ENCODE peak calls at places on chromosomes 12 and 14, in nine cellular contexts. One of them, this sample, is unnamed. For H3K27me3 and H3K36me3, the result is how much of the 10 kb centered on the place peaks cover.

GRCh38 chr12:3272958-3273357 is 195.8 kb downstream of the TSPAN9 start:
- DNase-seq in lung: no peak
- DNase-seq in psoas muscle: no peak
- DNase-seq in mesendoderm: no peak
- DNase-seq in upper lobe of right lung: no peak
- DNase-seq in SK-N-SH: no peak
- DNase-seq in BJ: no peak
- DNase-seq in CD8-positive, alpha-beta memory T cell: no peak
- DNase-seq in thyroid gland: no peak
- DNase-seq in this sample: no peak

GRCh38 chr12:19561411-19561961 is 122.2 kb downstream of the AEBP2 start:
- DNase-seq in upper lobe of right lung: no peak
- DNase-seq in psoas muscle: no peak
- DNase-seq in thyroid gland: no peak
- DNase-seq in SK-N-SH: no peak
- DNase-seq in mesendoderm: no peak
- DNase-seq in lung: no peak
- DNase-seq in CD8-positive, alpha-beta memory T cell: no peak
- DNase-seq in BJ: no peak
- DNase-seq in this sample: no peak

GRCh38 chr14:95561001-95561412 is 26.2 kb downstream of the GLRX5 start:
- DNase-seq in psoas muscle: peak
- DNase-seq in lung: peak
- DNase-seq in upper lobe of right lung: peak
- DNase-seq in CD8-positive, alpha-beta memory T cell: peak
- DNase-seq in BJ: peak
- DNase-seq in mesendoderm: peak
- DNase-seq in SK-N-SH: peak
- DNase-seq in thyroid gland: peak
- DNase-seq in this sample: peak

GRCh38 chr14:52318829-52319604 is 4.9 kb downstream of the PTGER2 start:
- DNase-seq in psoas muscle: no peak
- DNase-seq in mesendoderm: no peak
- DNase-seq in thyroid gland: no peak
- DNase-seq in SK-N-SH: peak
- DNase-seq in CD8-positive, alpha-beta memory T cell: no peak
- DNase-seq in BJ: no peak
- DNase-seq in lung: no peak
- DNase-seq in upper lobe of right lung: no peak
- DNase-seq in this sample: no peak

GRCh38 chr12:104624529-104624928 is 167.8 kb downstream of the CHST11 start:
- DNase-seq in BJ: no peak
- DNase-seq in lung: no peak
- DNase-seq in SK-N-SH: no peak
- DNase-seq in thyroid gland: no peak
- DNase-seq in psoas muscle: no peak
- DNase-seq in CD8-positive, alpha-beta memory T cell: no peak
- DNase-seq in mesendoderm: no peak
- DNase-seq in upper lobe of right lung: no peak
- DNase-seq in this sample: no peak

GRCh38 chr14:59130472-59130871 is 58.0 kb upstream of the DAAM1 start:
- DNase-seq in upper lobe of right lung: no peak
- DNase-seq in CD8-positive, alpha-beta memory T cell: no peak
- DNase-seq in BJ: no peak
- DNase-seq in psoas muscle: no peak
- DNase-seq in SK-N-SH: no peak
- DNase-seq in mesendoderm: no peak
- DNase-seq in thyroid gland: no peak
- DNase-seq in lung: no peak
- DNase-seq in this sample: no peak

GRCh38 chr14:90421001-90421580 is 24.3 kb downstream of the CALM1 start:
- DNase-seq in CD8-positive, alpha-beta memory T cell: no peak
- DNase-seq in mesendoderm: no peak
- DNase-seq in thyroid gland: no peak
- DNase-seq in BJ: no peak
- DNase-seq in lung: no peak
- DNase-seq in upper lobe of right lung: no peak
- DNase-seq in psoas muscle: no peak
- DNase-seq in SK-N-SH: no peak
- DNase-seq in this sample: no peak

GRCh38 chr14:42541535-42542001 is 934.9 kb downstream of the LRFN5 start:
- DNase-seq in psoas muscle: no peak
- DNase-seq in upper lobe of right lung: no peak
- DNase-seq in mesendoderm: no peak
- DNase-seq in SK-N-SH: no peak
- DNase-seq in thyroid gland: no peak
- DNase-seq in BJ: no peak
- DNase-seq in lung: no peak
- DNase-seq in CD8-positive, alpha-beta memory T cell: no peak
- DNase-seq in this sample: no peak

GRCh38 chr12:2673966-2674810 is 120.6 kb upstream of the FKBP4 start:
- DNase-seq in upper lobe of right lung: no peak
- DNase-seq in BJ: no peak
- DNase-seq in CD8-positive, alpha-beta memory T cell: no peak
- DNase-seq in SK-N-SH: no peak
- DNase-seq in mesendoderm: peak
- DNase-seq in lung: no peak
- DNase-seq in thyroid gland: no peak
- DNase-seq in psoas muscle: no peak
- DNase-seq in this sample: peak

GRCh38 chr12:130803707-130804106 is 35.3 kb downstream of the STX2 start:
- DNase-seq in psoas muscle: no peak
- DNase-seq in upper lobe of right lung: no peak
- DNase-seq in mesendoderm: no peak
- DNase-seq in CD8-positive, alpha-beta memory T cell: no peak
- DNase-seq in lung: no peak
- DNase-seq in BJ: peak
- DNase-seq in SK-N-SH: no peak
- DNase-seq in thyroid gland: no peak
- DNase-seq in this sample: no peak

GRCh38 chr14:69574266-69574953 is at the start of gene CCDC177:
- DNase-seq in CD8-positive, alpha-beta memory T cell: peak
- DNase-seq in BJ: no peak
- DNase-seq in psoas muscle: peak
- DNase-seq in upper lobe of right lung: peak
- DNase-seq in SK-N-SH: peak
- DNase-seq in lung: peak
- DNase-seq in mesendoderm: peak
- DNase-seq in thyroid gland: peak
- DNase-seq in this sample: peak

GRCh38 chr12:67915335-67915851 is 73.9 kb upstream of the IFNG-AS1 start:
- DNase-seq in upper lobe of right lung: no peak
- DNase-seq in BJ: no peak
- DNase-seq in CD8-positive, alpha-beta memory T cell: no peak
- DNase-seq in psoas muscle: no peak
- DNase-seq in thyroid gland: no peak
- DNase-seq in mesendoderm: no peak
- DNase-seq in lung: no peak
- DNase-seq in SK-N-SH: no peak
- DNase-seq in this sample: no peak

GRCh38 chr12:114013601-114014345 is 47.6 kb upstream of the RBM19 start:
- DNase-seq in CD8-positive, alpha-beta memory T cell: no peak
- DNase-seq in psoas muscle: no peak
- DNase-seq in lung: no peak
- DNase-seq in upper lobe of right lung: no peak
- DNase-seq in thyroid gland: no peak
- DNase-seq in BJ: peak
- DNase-seq in SK-N-SH: peak
- DNase-seq in mesendoderm: peak
- DNase-seq in this sample: peak

GRCh38 chr12:92977326-92977725 is 48.2 kb upstream of the EEA1 start:
- DNase-seq in mesendoderm: no peak
- DNase-seq in BJ: no peak
- DNase-seq in lung: no peak
- DNase-seq in CD8-positive, alpha-beta memory T cell: peak
- DNase-seq in upper lobe of right lung: no peak
- DNase-seq in thyroid gland: no peak
- DNase-seq in SK-N-SH: no peak
- DNase-seq in psoas muscle: peak
- DNase-seq in this sample: no peak

GRCh38 chr12:45217846-45218245 is 2.0 kb downstream of the ANO6 start:
- DNase-seq in upper lobe of right lung: no peak
- DNase-seq in psoas muscle: no peak
- DNase-seq in SK-N-SH: no peak
- DNase-seq in CD8-positive, alpha-beta memory T cell: no peak
- DNase-seq in BJ: no peak
- DNase-seq in mesendoderm: no peak
- DNase-seq in thyroid gland: no peak
- DNase-seq in lung: no peak
- DNase-seq in this sample: no peak
- H3K4me3 ChIP-seq in upper lobe of right lung: peak
- H3K4me3 ChIP-seq in psoas muscle: peak
- H3K4me3 ChIP-seq in SK-N-SH: peak
- H3K4me3 ChIP-seq in CD8-positive, alpha-beta memory T cell: no peak
- H3K4me3 ChIP-seq in BJ: peak
- H3K4me3 ChIP-seq in mesendoderm: no peak
- H3K4me3 ChIP-seq in thyroid gland: no peak
- H3K4me3 ChIP-seq in lung: no peak
- H3K4me3 ChIP-seq in this sample: no peak

GRCh38 chr12:102960766-102961487 is 3.5 kb downstream of the ASCL1 start:
- DNase-seq in upper lobe of right lung: no peak
- DNase-seq in CD8-positive, alpha-beta memory T cell: no peak
- DNase-seq in SK-N-SH: no peak
- DNase-seq in mesendoderm: no peak
- DNase-seq in lung: no peak
- DNase-seq in BJ: no peak
- DNase-seq in psoas muscle: no peak
- DNase-seq in thyroid gland: no peak
- DNase-seq in this sample: peak
- H3K27me3 ChIP-seq in upper lobe of right lung: half or more
- H3K27me3 ChIP-seq in CD8-positive, alpha-beta memory T cell: half or more
- H3K27me3 ChIP-seq in SK-N-SH: under half
- H3K27me3 ChIP-seq in mesendoderm: half or more
- H3K27me3 ChIP-seq in lung: under half
- H3K27me3 ChIP-seq in BJ: under half
- H3K27me3 ChIP-seq in psoas muscle: under half
- H3K27me3 ChIP-seq in thyroid gland: under half
- H3K27me3 ChIP-seq in this sample: half or more

DNA sequence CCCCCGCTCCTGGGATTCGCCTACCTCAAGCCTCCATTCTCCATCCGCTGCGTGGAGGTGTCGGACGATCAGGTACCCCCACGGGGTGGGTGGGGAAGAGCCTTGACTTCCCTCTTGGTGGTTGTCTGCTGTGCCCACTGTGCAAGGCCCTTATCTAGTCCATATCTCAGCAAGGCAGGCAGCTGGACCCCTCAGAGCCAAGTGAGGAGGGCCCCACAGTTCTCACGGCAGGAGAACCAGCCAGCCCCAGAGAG is 39.9 kb downstream of the MMAB start:
- DNase-seq in upper lobe of right lung: no peak
- DNase-seq in CD8-positive, alpha-beta memory T cell: no peak
- DNase-seq in mesendoderm: no peak
- DNase-seq in SK-N-SH: no peak
- DNase-seq in psoas muscle: peak
- DNase-seq in lung: no peak
- DNase-seq in thyroid gland: no peak
- DNase-seq in BJ: no peak
- DNase-seq in this sample: no peak
- H3K36me3 ChIP-seq in upper lobe of right lung: half or more
- H3K36me3 ChIP-seq in CD8-positive, alpha-beta memory T cell: under half
- H3K36me3 ChIP-seq in mesendoderm: under half
- H3K36me3 ChIP-seq in SK-N-SH: under half
- H3K36me3 ChIP-seq in psoas muscle: under half
- H3K36me3 ChIP-seq in lung: under half
- H3K36me3 ChIP-seq in thyroid gland: under half
- H3K36me3 ChIP-seq in BJ: under half
- H3K36me3 ChIP-seq in this sample: under half

GRCh38 chr14:23299186-23299521 is 3.5 kb downstream of the PPP1R3E start:
- DNase-seq in CD8-positive, alpha-beta memory T cell: no peak
- DNase-seq in mesendoderm: no peak
- DNase-seq in SK-N-SH: no peak
- DNase-seq in upper lobe of right lung: no peak
- DNase-seq in lung: no peak
- DNase-seq in thyroid gland: no peak
- DNase-seq in psoas muscle: no peak
- DNase-seq in BJ: no peak
- DNase-seq in this sample: no peak

GRCh38 chr14:23299558-23299957 is 3.1 kb downstream of the PPP1R3E start:
- DNase-seq in psoas muscle: no peak
- DNase-seq in CD8-positive, alpha-beta memory T cell: no peak
- DNase-seq in thyroid gland: peak
- DNase-seq in mesendoderm: no peak
- DNase-seq in lung: no peak
- DNase-seq in upper lobe of right lung: no peak
- DNase-seq in SK-N-SH: no peak
- DNase-seq in BJ: no peak
- DNase-seq in this sample: no peak

GRCh38 chr14:23300687-23301223 is 1.9 kb downstream of the PPP1R3E start:
- DNase-seq in lung: no peak
- DNase-seq in thyroid gland: peak
- DNase-seq in mesendoderm: peak
- DNase-seq in CD8-positive, alpha-beta memory T cell: no peak
- DNase-seq in psoas muscle: peak
- DNase-seq in upper lobe of right lung: no peak
- DNase-seq in BJ: no peak
- DNase-seq in SK-N-SH: no peak
- DNase-seq in this sample: peak

GRCh38 chr14:23301288-23301968 is 1.2 kb downstream of the PPP1R3E start:
- DNase-seq in psoas muscle: peak
- DNase-seq in thyroid gland: peak
- DNase-seq in SK-N-SH: peak
- DNase-seq in upper lobe of right lung: peak
- DNase-seq in CD8-positive, alpha-beta memory T cell: peak
- DNase-seq in lung: peak
- DNase-seq in mesendoderm: peak
- DNase-seq in BJ: peak
- DNase-seq in this sample: peak

DNA sequence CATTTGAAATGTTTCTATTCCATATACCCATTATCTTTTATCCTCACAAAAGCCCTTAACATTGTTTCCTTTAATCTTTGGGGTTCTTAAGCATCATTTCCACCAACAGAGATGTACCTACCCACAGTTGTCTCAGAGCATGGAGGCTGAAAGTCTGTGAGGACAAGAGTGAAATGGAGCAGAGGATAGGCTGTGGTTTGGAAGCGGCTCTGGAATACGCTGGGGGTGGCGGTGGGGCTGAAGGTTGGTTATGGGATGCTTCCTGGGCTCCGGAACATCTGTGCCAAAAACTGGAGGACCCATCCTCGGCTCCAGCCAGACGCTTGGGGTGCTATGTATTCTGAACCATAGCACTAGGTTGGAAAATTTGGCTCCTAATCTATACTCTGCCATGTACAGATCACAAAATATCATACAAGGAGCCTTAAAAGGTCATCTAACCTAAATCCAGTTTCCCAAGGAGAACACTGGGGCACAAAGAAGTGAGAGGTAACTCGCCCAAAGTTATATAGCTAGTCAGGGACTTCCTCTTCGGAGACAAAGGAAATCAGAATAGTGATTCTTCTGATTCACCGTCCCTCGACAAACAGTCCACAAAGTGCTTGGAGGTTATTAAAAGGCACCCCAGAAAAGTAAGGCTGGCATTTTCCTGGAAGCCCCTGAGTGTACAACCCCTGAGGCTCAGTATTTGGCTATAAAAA is 2.5 kb downstream of the PPP1R3E start:
- DNase-seq in thyroid gland: no peak
- DNase-seq in psoas muscle: no peak
- DNase-seq in mesendoderm: no peak
- DNase-seq in upper lobe of right lung: no peak
- DNase-seq in lung: no peak
- DNase-seq in CD8-positive, alpha-beta memory T cell: no peak
- DNase-seq in SK-N-SH: no peak
- DNase-seq in BJ: no peak
- DNase-seq in this sample: no peak
- H3K4me3 ChIP-seq in thyroid gland: peak
- H3K4me3 ChIP-seq in psoas muscle: peak
- H3K4me3 ChIP-seq in mesendoderm: no peak
- H3K4me3 ChIP-seq in upper lobe of right lung: peak
- H3K4me3 ChIP-seq in lung: no peak
- H3K4me3 ChIP-seq in CD8-positive, alpha-beta memory T cell: peak
- H3K4me3 ChIP-seq in SK-N-SH: peak
- H3K4me3 ChIP-seq in BJ: peak
- H3K4me3 ChIP-seq in this sample: no peak